ENCODE peak calls at places on chromosome 11, in nine cellular contexts. M, D, C, I, B, U, X, E and P are unnamed samples.

GRCh38 chr11:1360181-1360834 is 29.4 kb upstream of the BRSK2 start:
- DNase-seq in M (no peak), D (no peak), C (no peak), I (no peak), B (no peak), U (no peak), X (no peak), E (no peak), P (no peak)

GRCh38 chr11:126392638-126393023 is 37.1 kb downstream of the ST3GAL4 start:
- DNase-seq in M (peak), D (no peak), C (no peak), I (no peak), B (no peak), U (no peak), X (no peak), E (no peak), P (no peak)

GRCh38 chr11:12901874-12902481 is 107.1 kb upstream of the RASSF10 start:
- DNase-seq in M (no peak), D (no peak), C (peak), I (no peak), B (no peak), U (no peak), X (no peak), E (no peak), P (no peak)

GRCh38 chr11:27293500-27294417 is 69.3 kb downstream of the CCDC34 start:
- DNase-seq in M (no peak), D (no peak), C (peak), I (no peak), B (no peak), U (no peak), X (no peak), E (no peak), P (no peak)

GRCh38 chr11:129992161-129992944 is 10.3 kb downstream of the PRDM10 start:
- DNase-seq in M (no peak), D (peak), C (peak), I (peak), B (peak), U (no peak), X (peak), E (peak), P (no peak)

GRCh38 chr11:108233277-108233945 is 10.5 kb downstream of the ATM start:
- DNase-seq in M (no peak), D (no peak), C (no peak), I (no peak), B (no peak), U (no peak), X (no peak), E (no peak), P (no peak)

GRCh38 chr11:26950260-26950719 is 43.6 kb upstream of the FIBIN start:
- DNase-seq in M (no peak), D (peak), C (peak), I (no peak), B (no peak), U (peak), X (no peak), E (no peak), P (no peak)

GRCh38 chr11:4881860-4882500 is at the start of gene OR51T1:
- DNase-seq in M (peak), D (no peak), C (peak), I (no peak), B (no peak), U (no peak), X (no peak), E (no peak), P (no peak)

GRCh38 chr11:128054323-128054910 is 532.9 kb downstream of the ETS1 start:
- DNase-seq in M (no peak), D (no peak), C (peak), I (no peak), B (no peak), U (no peak), X (no peak), E (no peak), P (no peak)

GRCh38 chr11:120956710-120957500 is 67.0 kb upstream of the TBCEL start:
- DNase-seq in M (no peak), D (no peak), C (no peak), I (no peak), B (peak), U (no peak), X (peak), E (peak), P (no peak)

GRCh38 chr11:105718641-105719040 is 108.8 kb downstream of the GRIA4 start:
- DNase-seq in M (peak), D (no peak), C (no peak), I (no peak), B (no peak), U (no peak), X (no peak), E (no peak), P (no peak)

GRCh38 chr11:704799-705645 is 1.0 kb upstream of the EPS8L2 start:
- DNase-seq in M (no peak), D (peak), C (no peak), I (peak), B (no peak), U (no peak), X (no peak), E (no peak), P (no peak)

GRCh38 chr11:76249195-76249741 is 43.0 kb upstream of the WNT11 start:
- DNase-seq in M (no peak), D (peak), C (no peak), I (no peak), B (no peak), U (no peak), X (no peak), E (no peak), P (no peak)

GRCh38 chr11:36056160-36056751 is 112.4 kb downstream of the LDLRAD3 start:
- DNase-seq in M (no peak), D (no peak), C (peak), I (no peak), B (peak), U (no peak), X (peak), E (peak), P (no peak)

GRCh38 chr11:75346912-75347647 is 4.4 kb downstream of the ARRB1 start:
- DNase-seq in M (no peak), D (no peak), C (peak), I (peak), B (no peak), U (no peak), X (no peak), E (no peak), P (no peak)

GRCh38 chr11:86627776-86628455 is 44.5 kb downstream of the ME3 start:
- DNase-seq in M (no peak), D (no peak), C (peak), I (no peak), B (no peak), U (no peak), X (no peak), E (no peak), P (no peak)

GRCh38 chr11:61752117-61752924 is at the start of gene MYRF:
- DNase-seq in M (no peak), D (peak), C (no peak), I (peak), B (peak), U (no peak), X (peak), E (peak), P (no peak)

GRCh38 chr11:130428271-130428670 is at the start of gene ADAMTS8:
- DNase-seq in M (no peak), D (no peak), C (no peak), I (no peak), B (no peak), U (no peak), X (no peak), E (peak), P (no peak)

GRCh38 chr11:115916596-115916995 is 412.4 kb upstream of the CADM1 start:
- DNase-seq in M (no peak), D (no peak), C (no peak), I (no peak), B (no peak), U (no peak), X (no peak), E (no peak), P (no peak)

GRCh38 chr11:64750361-64751054 is 6.6 kb upstream of the RASGRP2 start:
- DNase-seq in M (no peak), D (no peak), C (no peak), I (no peak), B (no peak), U (no peak), X (no peak), E (no peak), P (no peak)
- TF ChIP-seq CTCF in M (peak), D (no peak), C (no peak), I (no peak), B (no peak), U (no peak), X (no peak), E (no peak), P (no peak)

GRCh38 chr11:111376453-111376871 is 2.6 kb downstream of the POU2AF1 start:
- DNase-seq in M (no peak), D (no peak), C (no peak), I (no peak), B (peak), U (no peak), X (no peak), E (no peak), P (no peak)
- H3K4me3 ChIP-seq in M (no peak), D (no peak), C (no peak), I (peak), B (peak), U (no peak), X (no peak), E (no peak), P (peak)

GRCh38 chr11:10699072-10699471 is 5.5 kb upstream of the IRAG1 start:
- DNase-seq in M (no peak), D (no peak), C (peak), I (no peak), B (no peak), U (no peak), X (no peak), E (no peak), P (no peak)
- TF ChIP-seq CTCF in M (no peak), D (no peak), C (no peak), I (no peak), B (no peak), U (no peak), X (no peak), E (no peak), P (no peak)

DNA sequence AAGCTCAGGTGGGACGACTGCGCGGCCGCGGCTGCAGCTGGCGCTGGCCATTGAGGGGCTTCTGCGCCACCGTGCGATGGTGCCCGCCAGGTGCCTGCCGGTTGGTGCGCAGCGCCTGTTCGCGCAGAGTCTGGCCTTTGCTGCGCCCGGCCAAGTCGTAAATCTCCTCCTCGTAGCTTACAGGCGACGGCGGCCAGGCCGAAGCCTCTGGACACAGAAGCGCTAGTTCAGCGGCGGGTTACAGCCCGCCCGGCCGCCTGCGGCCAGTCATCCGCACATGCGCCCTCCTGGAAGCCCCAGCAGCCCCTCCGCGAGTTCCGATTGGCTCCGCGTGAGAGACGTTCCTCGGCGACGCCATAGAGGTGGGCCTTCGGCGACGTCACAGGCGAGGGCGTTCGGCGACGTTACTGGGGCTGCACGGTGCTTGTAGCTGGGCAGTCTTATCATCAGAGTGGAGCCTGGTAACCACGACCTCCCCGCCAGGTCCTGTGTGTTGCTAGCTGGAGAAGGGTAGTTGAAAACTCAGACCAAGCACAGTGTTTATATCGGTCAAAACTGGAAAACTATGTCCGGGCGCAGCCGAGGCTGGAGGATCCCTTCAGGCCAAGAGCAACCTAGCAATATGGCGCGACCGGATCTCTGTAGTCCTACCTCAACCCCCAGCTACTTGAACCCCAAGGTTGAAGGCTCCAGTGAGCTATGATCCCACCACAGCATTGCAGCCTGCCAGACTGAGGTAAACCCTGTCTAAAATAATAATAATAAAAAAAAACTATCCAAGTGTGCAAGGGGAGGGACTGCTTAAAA is 265.7 kb downstream of the OR4C45 start:
- DNase-seq in M (no peak), D (no peak), C (no peak), I (no peak), B (no peak), U (no peak), X (no peak), E (no peak), P (no peak)
- H3K4me3 ChIP-seq in M (peak), D (no peak), C (no peak), I (no peak), B (no peak), U (peak), X (peak), E (no peak), P (no peak)

GRCh38 chr11:72454791-72455190 is 20.5 kb upstream of the CLPB start:
- DNase-seq in M (no peak), D (no peak), C (no peak), I (no peak), B (no peak), U (no peak), X (no peak), E (no peak), P (no peak)
- TF ChIP-seq CTCF in M (peak), D (no peak), C (peak), I (no peak), B (no peak), U (peak), X (no peak), E (peak), P (no peak)

GRCh38 chr11:46345131-46345597 is 2.1 kb upstream of the DGKZ start:
- DNase-seq in M (no peak), D (peak), C (no peak), I (peak), B (peak), U (no peak), X (peak), E (peak), P (no peak)
- H3K4me3 ChIP-seq in M (no peak), D (no peak), C (no peak), I (peak), B (peak), U (no peak), X (peak), E (no peak), P (peak)

GRCh38 chr11:10857604-10858504 is at the start of gene ZBED5:
- DNase-seq in M (peak), D (peak), C (peak), I (peak), B (peak), U (peak), X (peak), E (peak), P (peak)
- TF ChIP-seq CTCF in M (no peak), D (peak), C (no peak), I (no peak), B (peak), U (peak), X (no peak), E (peak), P (no peak)